ENCODE peak calls at places on chromosome 1, in nine cellular contexts. I, T, E, F, M, X, Z, K and P are unnamed samples.
A peak's percentile ranks its signal among the peaks of the same experiment; 100 is the strongest.

GRCh38 chr1:224647449-224647848 is 31.3 kb downstream of the CNIH3 start:
- DNase-seq in K (no peak), I (no peak), X (no peak), T (no peak), Z (no peak), F (no peak), M (no peak), E (no peak), P (no peak)

GRCh38 chr1:20168547-20169491 is 17.1 kb upstream of the UBXN10 start:
- DNase-seq in E (peak; percentile 37), K (no peak), X (no peak), M (no peak), Z (peak; percentile 59), F (no peak), I (no peak), T (no peak), P (no peak)

GRCh38 chr1:91613594-91613993 is 112.9 kb downstream of the CDC7 start:
- DNase-seq in I (no peak), E (no peak), Z (no peak), X (peak; percentile 52), K (no peak), T (no peak), M (no peak), F (peak; percentile 81), P (no peak)

GRCh38 chr1:11013160-11013531 is 692 bp downstream of the TARDBP start:
- DNase-seq in E (no peak), I (no peak), F (peak; percentile 25), T (no peak), X (peak; percentile 70), M (no peak), K (peak; percentile 26), Z (no peak), P (no peak)

GRCh38 chr1:199220046-199220445 is 581.2 kb downstream of the PTPRC start:
- DNase-seq in E (no peak), I (no peak), Z (no peak), K (no peak), X (no peak), F (no peak), T (no peak), M (no peak), P (no peak)

GRCh38 chr1:217009376-217009775 is 286.1 kb upstream of the ESRRG start:
- DNase-seq in X (no peak), E (no peak), I (no peak), M (no peak), K (no peak), T (no peak), Z (no peak), F (peak; percentile 47), P (no peak)

GRCh38 chr1:245779797-245780529 is 625.2 kb downstream of the KIF26B start:
- DNase-seq in I (no peak), X (no peak), F (peak; percentile 7), Z (no peak), T (no peak), E (no peak), M (no peak), K (no peak), P (no peak)

GRCh38 chr1:32818804-32819541 is 1.5 kb downstream of the S100PBP start:
- DNase-seq in T (no peak), X (no peak), M (no peak), E (no peak), I (peak; percentile 92), F (no peak), K (peak; percentile 92), Z (no peak), P (no peak)

GRCh38 chr1:206460846-206461426 is 9.3 kb upstream of the IKBKE start:
- DNase-seq in F (no peak), M (no peak), Z (no peak), E (no peak), I (no peak), K (no peak), T (no peak), X (no peak), P (no peak)

GRCh38 chr1:162204883-162205132 is 135.3 kb downstream of the NOS1AP start:
- DNase-seq in Z (no peak), I (no peak), T (no peak), M (no peak), F (no peak), X (no peak), E (no peak), K (no peak), P (no peak)

GRCh38 chr1:156119503-156120209 is 5.1 kb downstream of the LMNA start:
- DNase-seq in T (no peak), K (no peak), I (peak; percentile 21), F (peak; percentile 79), M (no peak), X (peak; percentile 91), Z (no peak), E (no peak), P (peak; percentile 75)

GRCh38 chr1:186482661-186483255 is 21.8 kb upstream of the PDC start:
- DNase-seq in Z (peak; percentile 49), X (peak; percentile 80), M (peak; percentile 59), I (peak; percentile 67), K (peak; percentile 67), F (peak; percentile 70), T (peak; percentile 84), E (peak; percentile 79), P (peak; percentile 81)

GRCh38 chr1:100351095-100351884 is 1.0 kb upstream of the CDC14A start:
- DNase-seq in X (peak; percentile 95), M (peak; percentile 86), F (peak; percentile 90), Z (peak; percentile 82), E (peak; percentile 97), I (peak; percentile 93), T (peak; percentile 98), K (peak; percentile 93), P (peak; percentile 94)

GRCh38 chr1:151680812-151681211 is 35.8 kb downstream of the CELF3 start:
- DNase-seq in K (peak; percentile 15), F (peak; percentile 96), E (no peak), Z (no peak), I (no peak), T (no peak), X (peak; percentile 82), M (peak; percentile 75), P (no peak)

GRCh38 chr1:225408249-225408648 is 19.6 kb downstream of the LBR start:
- DNase-seq in F (no peak), I (no peak), X (no peak), K (no peak), M (no peak), T (peak; percentile 38), Z (no peak), E (no peak), P (no peak)

GRCh38 chr1:159855709-159856108 is 6.7 kb downstream of the VSIG8 start:
- DNase-seq in K (no peak), T (no peak), F (no peak), X (no peak), E (no peak), M (no peak), I (no peak), Z (no peak), P (no peak)

GRCh38 chr1:212973899-212974298 is 23.6 kb downstream of the VASH2 start:
- DNase-seq in X (no peak), I (no peak), F (no peak), M (no peak), E (no peak), K (no peak), T (no peak), Z (no peak), P (no peak)

DNA sequence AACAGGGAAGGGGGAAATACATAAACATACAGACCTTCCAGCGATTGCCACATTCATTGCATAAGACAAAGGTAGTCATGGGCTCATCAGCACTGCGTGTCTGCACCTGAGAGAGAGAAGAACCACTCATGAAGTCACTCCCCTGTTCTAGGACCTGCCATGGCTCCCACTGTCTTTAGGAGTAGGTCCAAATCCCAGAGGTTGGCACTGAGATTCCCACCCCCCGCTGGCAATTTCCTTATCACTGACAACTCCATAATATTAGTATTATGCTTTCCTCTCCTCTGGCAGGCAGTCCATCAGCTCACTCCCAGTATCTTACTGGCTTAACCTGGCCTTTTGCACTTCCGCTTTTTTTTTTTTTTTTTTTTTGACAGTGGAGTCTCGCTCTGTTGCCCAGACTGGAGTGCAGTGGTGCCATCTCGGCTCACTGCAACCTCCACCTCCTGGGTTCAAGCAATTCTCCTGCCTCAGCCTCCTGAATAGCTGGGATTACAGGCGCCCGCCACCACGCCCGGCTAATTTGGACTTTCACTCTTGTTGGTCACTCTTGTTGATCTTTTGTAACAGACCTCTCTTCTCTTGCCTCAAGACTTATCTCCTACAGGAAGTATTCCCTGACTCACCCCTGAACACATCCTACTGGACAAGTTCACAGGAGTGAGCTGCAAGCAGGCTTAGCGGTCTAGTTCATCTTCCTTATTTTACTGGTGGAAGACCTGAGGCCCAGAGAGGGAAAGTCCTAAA is 14.8 kb upstream of the ZNF436 start:
- DNase-seq in E (no peak), I (no peak), M (no peak), Z (no peak), T (no peak), F (peak; percentile 78), X (peak; percentile 84), K (no peak), P (peak; percentile 37)
- TF ChIP-seq EZH2phosphoT487 in E (no peak), I (no peak), M (no peak), Z (no peak), T (no peak), F (no peak), X (no peak), K (no peak), P (no peak)

GRCh38 chr1:43349594-43350306 is 9.0 kb upstream of the CDC20 start:
- DNase-seq in K (peak; percentile 10), I (peak; percentile 36), X (peak; percentile 50), T (peak; percentile 41), F (peak; percentile 82), E (peak; percentile 41), M (no peak), Z (no peak), P (peak; percentile 46)
- H3K4me3 ChIP-seq in K (peak overlapping the region; percentile 73), I (peak overlapping the region; percentile 64), X (no peak overlapping the region), T (peak overlapping the region; percentile 84), F (peak overlapping the region; percentile 70), E (peak overlapping the region; percentile 75), M (peak overlapping the region; percentile 53), Z (no peak overlapping the region), P (peak overlapping the region; percentile 9)

GRCh38 chr1:89198500-89199072 is at the start of gene GBP4:
- DNase-seq in T (peak; percentile 46), F (peak; percentile 20), X (peak; percentile 28), M (no peak), I (no peak), K (peak; percentile 70), E (no peak), Z (no peak), P (peak; percentile 15)
- H2AFZ ChIP-seq in T (peak within 1 kb of the TSS; percentile 92), F (peak within 1 kb of the TSS; percentile 89), X (peak within 1 kb of the TSS; percentile 77), M (no peak within 1 kb of the TSS), I (no peak within 1 kb of the TSS), K (peak within 1 kb of the TSS; percentile 42), E (peak within 1 kb of the TSS; percentile 79), Z (no peak within 1 kb of the TSS), P (peak within 1 kb of the TSS; percentile 51)

DNA sequence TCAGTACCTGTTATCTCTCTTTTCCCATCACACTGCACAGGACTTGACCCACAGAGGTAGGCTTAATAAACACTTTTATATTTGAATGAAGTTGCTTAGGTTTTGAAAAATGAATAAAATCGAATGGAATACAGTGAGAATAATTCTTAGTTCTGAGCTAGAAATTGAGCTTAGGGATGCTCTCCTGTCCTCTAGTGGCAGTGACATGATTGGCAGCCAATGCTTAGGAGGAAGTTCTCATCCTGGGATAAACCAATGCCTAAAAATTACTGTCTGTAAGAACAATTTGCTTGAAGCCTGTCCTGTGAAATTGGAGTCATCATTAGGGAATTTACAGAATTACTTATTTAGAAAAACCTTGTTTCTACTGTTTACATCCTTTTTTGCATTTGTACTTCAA is 21.3 kb upstream of the CYP4X1 start:
- DNase-seq in K (no peak), M (no peak), T (no peak), F (peak; percentile 36), I (peak; percentile 1), X (peak; percentile 7), Z (no peak), E (no peak), P (no peak)
- TF ChIP-seq EZH2phosphoT487 in K (no peak), M (no peak), T (no peak), F (no peak), I (no peak), X (no peak), Z (no peak), E (no peak), P (no peak)